ENCODE peak calls at places on chromosomes 6 and 20, in six cellular contexts. One of them, this sample, is unnamed.

GRCh38 chr6:41442800-41443501 is 103.2 kb upstream of the FOXP4 start:
- DNase-seq in heart right ventricle: peak
- DNase-seq in neural progenitor cell: peak
- DNase-seq in H7: peak
- DNase-seq in AG04450: no peak
- DNase-seq in AG10803: peak
- DNase-seq in this sample: peak

GRCh38 chr20:57716202-57716601 is 6.4 kb upstream of the PMEPA1 start:
- DNase-seq in heart right ventricle: no peak
- DNase-seq in AG04450: no peak
- DNase-seq in AG10803: peak
- DNase-seq in neural progenitor cell: no peak
- DNase-seq in H7: no peak
- DNase-seq in this sample: peak

GRCh38 chr6:119343167-119343566 is 6.4 kb downstream of the MAN1A1 start:
- DNase-seq in neural progenitor cell: no peak
- DNase-seq in heart right ventricle: no peak
- DNase-seq in AG04450: no peak
- DNase-seq in H7: no peak
- DNase-seq in AG10803: no peak
- DNase-seq in this sample: no peak

GRCh38 chr20:16803965-16804792 is 56.0 kb downstream of the OTOR start:
- DNase-seq in neural progenitor cell: peak
- DNase-seq in AG04450: no peak
- DNase-seq in AG10803: peak
- DNase-seq in H7: peak
- DNase-seq in heart right ventricle: peak
- DNase-seq in this sample: peak

GRCh38 chr6:22041797-22042489 is 254.9 kb downstream of the PRL start:
- DNase-seq in heart right ventricle: no peak
- DNase-seq in AG10803: peak
- DNase-seq in H7: no peak
- DNase-seq in AG04450: peak
- DNase-seq in neural progenitor cell: no peak
- DNase-seq in this sample: peak

GRCh38 chr20:46215913-46216707 is 92.2 kb downstream of the CDH22 start:
- DNase-seq in AG04450: no peak
- DNase-seq in neural progenitor cell: peak
- DNase-seq in heart right ventricle: peak
- DNase-seq in AG10803: peak
- DNase-seq in H7: peak
- DNase-seq in this sample: peak

GRCh38 chr6:117951783-117952182 is 44.7 kb downstream of the SLC35F1 start:
- DNase-seq in H7: peak
- DNase-seq in AG04450: no peak
- DNase-seq in heart right ventricle: no peak
- DNase-seq in AG10803: no peak
- DNase-seq in neural progenitor cell: peak
- DNase-seq in this sample: peak

GRCh38 chr20:34515484-34516037 is 661 bp upstream of the DYNLRB1 start:
- DNase-seq in heart right ventricle: peak
- DNase-seq in AG04450: no peak
- DNase-seq in neural progenitor cell: peak
- DNase-seq in AG10803: no peak
- DNase-seq in H7: peak
- DNase-seq in this sample: peak

GRCh38 chr20:50111829-50112495 is 988 bp downstream of the UBE2V1 start:
- DNase-seq in AG04450: no peak
- DNase-seq in neural progenitor cell: no peak
- DNase-seq in heart right ventricle: no peak
- DNase-seq in H7: no peak
- DNase-seq in AG10803: no peak
- DNase-seq in this sample: no peak

GRCh38 chr20:23634985-23635767 is 2.6 kb downstream of the CST3 start:
- DNase-seq in AG04450: no peak
- DNase-seq in H7: no peak
- DNase-seq in heart right ventricle: no peak
- DNase-seq in AG10803: peak
- DNase-seq in neural progenitor cell: no peak
- DNase-seq in this sample: no peak

GRCh38 chr6:2949121-2949520 is 22.2 kb downstream of the SERPINB6 start:
- DNase-seq in AG04450: no peak
- DNase-seq in AG10803: no peak
- DNase-seq in neural progenitor cell: no peak
- DNase-seq in H7: no peak
- DNase-seq in heart right ventricle: no peak
- DNase-seq in this sample: no peak

GRCh38 chr20:38231786-38232130 is 28.8 kb downstream of the KIAA1755 start:
- DNase-seq in AG10803: peak
- DNase-seq in heart right ventricle: no peak
- DNase-seq in H7: no peak
- DNase-seq in neural progenitor cell: no peak
- DNase-seq in AG04450: no peak
- DNase-seq in this sample: peak

GRCh38 chr6:142926494-142927273 is 18.3 kb downstream of the HIVEP2 start:
- DNase-seq in AG10803: peak
- DNase-seq in neural progenitor cell: peak
- DNase-seq in AG04450: no peak
- DNase-seq in heart right ventricle: peak
- DNase-seq in H7: peak
- DNase-seq in this sample: peak

GRCh38 chr6:138477913-138478539 is 21.3 kb downstream of the NHSL1 start:
- DNase-seq in AG10803: no peak
- DNase-seq in neural progenitor cell: no peak
- DNase-seq in H7: no peak
- DNase-seq in heart right ventricle: no peak
- DNase-seq in AG04450: no peak
- DNase-seq in this sample: no peak

GRCh38 chr6:25054469-25054868 is 118.7 kb upstream of the RIPOR2 start:
- DNase-seq in H7: no peak
- DNase-seq in AG04450: peak
- DNase-seq in neural progenitor cell: no peak
- DNase-seq in AG10803: peak
- DNase-seq in heart right ventricle: no peak
- DNase-seq in this sample: peak

GRCh38 chr6:1554881-1555569 is 54.7 kb upstream of the FOXC1 start:
- DNase-seq in AG10803: peak
- DNase-seq in AG04450: no peak
- DNase-seq in neural progenitor cell: peak
- DNase-seq in heart right ventricle: peak
- DNase-seq in H7: peak
- DNase-seq in this sample: peak

GRCh38 chr6:63572733-63573139 is 456 bp downstream of the LOC128125822 start:
- DNase-seq in H7: peak
- DNase-seq in AG04450: no peak
- DNase-seq in AG10803: peak
- DNase-seq in heart right ventricle: no peak
- DNase-seq in neural progenitor cell: peak
- DNase-seq in this sample: no peak

GRCh38 chr6:8137529-8137939 is 35.2 kb upstream of the EEF1E1 start:
- DNase-seq in heart right ventricle: no peak
- DNase-seq in neural progenitor cell: no peak
- DNase-seq in AG10803: no peak
- DNase-seq in H7: no peak
- DNase-seq in AG04450: no peak
- DNase-seq in this sample: no peak

GRCh38 chr20:62002882-62003480 is 62.7 kb downstream of the TAF4 start:
- DNase-seq in H7: no peak
- DNase-seq in AG04450: no peak
- DNase-seq in AG10803: no peak
- DNase-seq in neural progenitor cell: no peak
- DNase-seq in heart right ventricle: no peak
- DNase-seq in this sample: no peak

GRCh38 chr20:33648396-33649004 is 13.6 kb upstream of the C20orf144 start:
- DNase-seq in neural progenitor cell: no peak
- DNase-seq in AG10803: no peak
- DNase-seq in H7: peak
- DNase-seq in heart right ventricle: no peak
- DNase-seq in AG04450: no peak
- DNase-seq in this sample: peak

GRCh38 chr20:32437391-32438074 is 79.4 kb downstream of the ASXL1 start:
- DNase-seq in AG04450: no peak
- DNase-seq in AG10803: no peak
- DNase-seq in heart right ventricle: no peak
- DNase-seq in neural progenitor cell: no peak
- DNase-seq in H7: peak
- DNase-seq in this sample: no peak

GRCh38 chr6:159982726-159983506 is 14.0 kb downstream of the IGF2R start:
- DNase-seq in heart right ventricle: no peak
- DNase-seq in AG04450: no peak
- DNase-seq in H7: no peak
- DNase-seq in neural progenitor cell: no peak
- DNase-seq in AG10803: peak
- DNase-seq in this sample: peak

GRCh38 chr6:38588631-38589366 is 50.9 kb downstream of the BTBD9 start:
- DNase-seq in H7: no peak
- DNase-seq in AG10803: peak
- DNase-seq in AG04450: no peak
- DNase-seq in neural progenitor cell: no peak
- DNase-seq in heart right ventricle: no peak
- DNase-seq in this sample: no peak

GRCh38 chr6:36386495-36387439 is 702 bp downstream of the ETV7 start:
- DNase-seq in AG04450: peak
- DNase-seq in AG10803: peak
- DNase-seq in neural progenitor cell: peak
- DNase-seq in heart right ventricle: peak
- DNase-seq in H7: peak
- DNase-seq in this sample: peak

DNA sequence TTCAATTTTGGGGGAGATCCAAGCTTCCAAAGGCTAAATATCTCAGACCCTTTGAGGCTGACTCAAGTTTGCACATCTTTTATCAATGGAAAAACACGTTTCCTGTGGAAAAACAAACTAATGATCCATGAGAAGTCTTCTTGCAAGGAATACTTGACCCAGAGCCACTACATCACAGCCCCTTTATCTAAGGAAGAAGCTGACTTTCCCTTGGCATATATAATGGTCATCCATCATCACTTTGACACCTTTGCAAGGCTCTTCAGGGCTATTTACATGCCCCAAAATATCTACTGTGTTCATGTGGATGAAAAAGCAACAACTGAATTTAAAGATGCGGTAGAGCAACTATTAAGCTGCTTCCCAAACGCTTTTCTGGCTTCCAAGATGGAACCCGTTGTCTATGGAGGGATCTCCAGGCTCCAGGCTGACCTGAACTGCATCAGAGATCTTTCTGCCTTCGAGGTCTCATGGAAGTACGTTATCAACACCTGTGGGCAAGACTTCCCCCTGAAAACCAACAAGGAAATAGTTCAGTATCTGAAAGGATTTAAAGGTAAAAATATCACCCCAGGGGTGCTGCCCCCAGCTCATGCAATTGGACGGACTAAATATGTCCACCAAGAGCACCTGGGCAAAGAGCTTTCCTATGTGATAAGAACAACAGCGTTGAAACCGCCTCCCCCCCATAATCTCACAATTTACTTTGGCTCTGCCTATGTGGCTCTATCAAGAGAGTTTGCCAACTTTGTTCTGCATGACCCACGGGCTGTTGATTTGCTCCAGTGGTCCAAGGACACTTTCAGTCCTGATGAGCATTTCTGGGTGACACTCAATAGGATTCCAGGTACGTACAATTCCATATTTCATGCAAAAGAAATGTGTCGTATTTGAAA is 35.6 kb downstream of the GCNT2 start:
- DNase-seq in AG04450: no peak
- DNase-seq in H7: no peak
- DNase-seq in heart right ventricle: no peak
- DNase-seq in AG10803: no peak
- DNase-seq in neural progenitor cell: no peak
- DNase-seq in this sample: no peak
- H3K4me3 ChIP-seq in AG04450: peak
- H3K4me3 ChIP-seq in H7: peak
- H3K4me3 ChIP-seq in heart right ventricle: peak
- H3K4me3 ChIP-seq in AG10803: no peak
- H3K4me3 ChIP-seq in neural progenitor cell: peak
- H3K4me3 ChIP-seq in this sample: peak

DNA sequence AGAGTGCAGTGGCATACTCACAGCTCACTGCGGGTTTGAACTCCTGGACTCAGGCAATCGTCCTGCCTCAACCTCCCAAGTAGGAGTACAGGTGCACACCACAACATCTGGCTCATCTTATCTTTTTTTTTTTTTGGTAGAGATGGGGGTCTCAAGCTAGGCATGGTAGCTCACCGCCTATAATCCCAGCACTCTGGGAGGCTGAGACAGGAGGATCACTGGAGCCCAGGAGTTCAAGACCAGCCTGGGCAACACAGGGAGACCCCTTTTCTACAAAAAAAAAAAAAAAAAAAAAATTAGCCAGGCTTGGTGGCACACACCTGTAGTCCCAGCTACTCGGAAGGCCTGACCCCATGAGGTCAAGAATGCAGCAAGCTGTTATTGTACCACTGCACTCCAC is 31.5 kb downstream of the ILRUN start:
- DNase-seq in neural progenitor cell: no peak
- DNase-seq in H7: no peak
- DNase-seq in AG04450: no peak
- DNase-seq in AG10803: no peak
- DNase-seq in heart right ventricle: no peak
- DNase-seq in this sample: no peak
- H3K4me3 ChIP-seq in neural progenitor cell: no peak
- H3K4me3 ChIP-seq in H7: no peak
- H3K4me3 ChIP-seq in AG04450: no peak
- H3K4me3 ChIP-seq in AG10803: no peak
- H3K4me3 ChIP-seq in heart right ventricle: no peak
- H3K4me3 ChIP-seq in this sample: no peak

DNA sequence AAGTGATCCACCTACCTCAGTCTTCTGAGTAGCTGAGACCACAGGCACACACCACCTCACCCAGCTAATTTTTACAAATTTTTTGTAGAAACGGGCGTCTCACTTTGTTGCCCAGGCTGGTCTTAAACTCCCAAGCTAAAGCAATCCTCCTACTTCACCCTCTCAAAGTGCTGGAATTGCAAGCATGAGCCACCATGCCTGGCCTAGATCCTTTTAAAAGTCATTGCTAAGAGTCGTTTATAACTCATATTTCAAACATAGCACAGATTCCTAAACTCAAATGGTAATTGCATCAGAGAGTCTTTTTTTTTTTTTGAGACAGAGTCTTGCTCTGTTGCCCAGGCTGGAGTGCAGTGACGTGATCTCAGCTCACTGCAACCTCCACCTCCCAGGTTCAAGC is 7.7 kb upstream of the SAMHD1 start:
- DNase-seq in AG04450: no peak
- DNase-seq in H7: no peak
- DNase-seq in AG10803: peak
- DNase-seq in heart right ventricle: no peak
- DNase-seq in neural progenitor cell: no peak
- DNase-seq in this sample: no peak
- H3K4me3 ChIP-seq in AG04450: no peak
- H3K4me3 ChIP-seq in H7: no peak
- H3K4me3 ChIP-seq in AG10803: no peak
- H3K4me3 ChIP-seq in heart right ventricle: no peak
- H3K4me3 ChIP-seq in neural progenitor cell: no peak
- H3K4me3 ChIP-seq in this sample: no peak

GRCh38 chr6:170271771-170272314 is 19.0 kb downstream of the DLL1 start:
- DNase-seq in neural progenitor cell: no peak
- DNase-seq in AG04450: no peak
- DNase-seq in H7: no peak
- DNase-seq in heart right ventricle: peak
- DNase-seq in AG10803: no peak
- DNase-seq in this sample: no peak
- H3K4me3 ChIP-seq in neural progenitor cell: no peak
- H3K4me3 ChIP-seq in AG04450: no peak
- H3K4me3 ChIP-seq in H7: no peak
- H3K4me3 ChIP-seq in heart right ventricle: peak
- H3K4me3 ChIP-seq in AG10803: no peak
- H3K4me3 ChIP-seq in this sample: no peak

GRCh38 chr6:57822896-57823358 is 505.5 kb downstream of the PRIM2 start:
- DNase-seq in neural progenitor cell: peak
- DNase-seq in H7: peak
- DNase-seq in heart right ventricle: no peak
- DNase-seq in AG04450: no peak
- DNase-seq in AG10803: no peak
- DNase-seq in this sample: peak
- H3K4me3 ChIP-seq in neural progenitor cell: peak
- H3K4me3 ChIP-seq in H7: peak
- H3K4me3 ChIP-seq in heart right ventricle: no peak
- H3K4me3 ChIP-seq in AG04450: no peak
- H3K4me3 ChIP-seq in AG10803: no peak
- H3K4me3 ChIP-seq in this sample: no peak